ENCODE peak calls at places on chromosome 22, in seven cellular contexts. U, W, I, J, P, K and T are unnamed samples.

GRCh38 chr22:29011200-29011867 is 50.3 kb downstream of the C22orf31 start:
- DNase-seq in U (no peak), J (peak; percentile 41), I (peak; percentile 12), W (no peak), P (no peak), K (no peak), T (no peak)

GRCh38 chr22:23904855-23905254 is 10.7 kb downstream of the MIF start:
- DNase-seq in P (no peak), I (peak; percentile 21), U (no peak), K (no peak), W (no peak), J (no peak), T (no peak)

GRCh38 chr22:22884888-22885840 is 2.5 kb upstream of the IGLL5 start:
- DNase-seq in W (no peak), J (no peak), I (peak; percentile 1), P (no peak), U (no peak), K (no peak), T (peak; percentile 90)

GRCh38 chr22:46068908-46069481 is 81.3 kb upstream of the PPARA start:
- DNase-seq in W (peak; percentile 96), I (no peak), U (peak; percentile 60), P (peak; percentile 87), K (peak; percentile 87), J (peak; percentile 30), T (no peak)

GRCh38 chr22:47030143-47030641 is 267.7 kb downstream of the TBC1D22A start:
- DNase-seq in I (no peak), J (no peak), P (no peak), W (no peak), K (peak; percentile 24), U (no peak), T (no peak)

GRCh38 chr22:41517172-41518047 is 26.9 kb downstream of the POLR3H start:
- DNase-seq in W (no peak), P (no peak), K (no peak), J (peak; percentile 78), I (peak; percentile 76), U (no peak), T (peak; percentile 55)

GRCh38 chr22:47199261-47199948 is 437.0 kb downstream of the TBC1D22A start:
- DNase-seq in P (no peak), I (no peak), W (no peak), U (no peak), J (no peak), K (no peak), T (no peak)

GRCh38 chr22:45649809-45650208 is 21.8 kb upstream of the ATXN10 start:
- DNase-seq in P (no peak), W (no peak), U (no peak), I (no peak), J (no peak), K (no peak), T (no peak)

DNA sequence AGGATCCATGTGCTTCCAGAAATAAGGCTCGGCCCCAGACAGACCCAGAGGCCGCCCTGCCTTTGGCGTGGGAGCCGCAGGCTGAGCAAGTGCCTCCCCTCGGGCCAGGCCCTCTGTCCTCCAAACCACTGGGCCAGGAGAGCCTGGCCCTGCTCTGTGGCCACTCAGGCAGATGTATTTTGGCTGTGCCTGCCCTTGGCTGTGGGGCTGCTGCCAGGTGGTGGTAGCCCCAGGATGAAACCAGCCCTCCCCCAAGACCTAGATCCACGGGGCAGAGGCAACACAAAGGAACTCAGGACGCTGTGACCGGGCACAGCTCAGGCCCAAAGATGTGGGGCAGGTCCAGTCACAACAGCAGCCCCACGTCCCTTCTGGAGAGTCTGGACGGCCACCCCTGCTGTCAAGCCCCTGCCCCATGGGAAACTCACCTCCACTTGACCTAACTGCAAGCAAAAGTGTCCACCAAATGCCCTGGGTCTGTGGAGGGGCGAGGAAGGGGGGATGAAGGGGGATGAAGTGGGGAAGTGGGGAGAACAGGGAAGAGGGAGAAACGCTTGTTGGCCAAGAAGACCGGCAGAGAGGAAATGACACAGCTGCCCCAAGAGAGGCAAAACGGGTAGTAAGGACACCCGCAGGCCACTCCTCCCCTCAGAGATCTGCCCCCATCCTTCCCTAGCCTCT is 23.9 kb downstream of the PISD start:
- DNase-seq in K (no peak), W (no peak), U (no peak), J (no peak), I (peak; percentile 56), P (no peak), T (no peak)
- TF ChIP-seq CTCF in K (no peak), W (no peak), U (no peak), J (no peak), I (no peak), P (no peak), T (no peak)

DNA sequence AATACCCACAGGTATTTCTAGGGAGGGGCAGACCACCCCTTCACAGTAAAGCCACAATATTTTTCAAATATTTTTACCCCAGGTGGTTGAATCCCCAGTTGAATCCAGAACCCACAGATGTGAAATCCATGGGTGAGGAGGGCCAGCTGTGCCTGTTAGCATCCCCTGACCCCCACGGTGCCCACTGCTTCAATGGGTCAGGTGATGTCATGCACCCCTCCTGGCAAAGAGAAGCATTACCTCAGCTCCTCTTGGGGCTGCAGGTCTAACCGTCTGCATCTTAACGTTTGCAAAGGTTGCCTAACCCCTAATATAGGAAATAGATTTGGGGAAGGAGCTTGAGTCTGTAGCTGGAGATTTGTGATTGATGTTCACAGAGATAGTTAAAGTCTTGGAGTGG is 24.7 kb upstream of the IL17RA start:
- DNase-seq in U (no peak), I (no peak), K (no peak), J (no peak), P (no peak), W (no peak), T (no peak)
- TF ChIP-seq CTCF in U (no peak), I (no peak), K (no peak), J (no peak), P (no peak), W (no peak), T (no peak)

GRCh38 chr22:37492428-37493344 is 6.5 kb upstream of the MFNG start:
- DNase-seq in P (no peak), J (no peak), I (no peak), U (no peak), K (peak; percentile 48), W (peak; percentile 20), T (peak; percentile 81)
- TF ChIP-seq CTCF in P (peak; percentile 65), J (no peak), I (peak; percentile 21), U (peak; percentile 31), K (peak; percentile 37), W (peak; percentile 67), T (peak; percentile 60)

GRCh38 chr22:30635273-30636225 is at the start of gene SLC35E4:
- DNase-seq in U (peak; percentile 90), P (no peak), I (peak; percentile 94), K (peak; percentile 87), W (peak; percentile 46), J (peak; percentile 94), T (peak; percentile 97)
- TF ChIP-seq CTCF in U (no peak), P (peak; percentile 54), I (peak; percentile 11), K (no peak), W (peak; percentile 54), J (no peak), T (no peak)

DNA sequence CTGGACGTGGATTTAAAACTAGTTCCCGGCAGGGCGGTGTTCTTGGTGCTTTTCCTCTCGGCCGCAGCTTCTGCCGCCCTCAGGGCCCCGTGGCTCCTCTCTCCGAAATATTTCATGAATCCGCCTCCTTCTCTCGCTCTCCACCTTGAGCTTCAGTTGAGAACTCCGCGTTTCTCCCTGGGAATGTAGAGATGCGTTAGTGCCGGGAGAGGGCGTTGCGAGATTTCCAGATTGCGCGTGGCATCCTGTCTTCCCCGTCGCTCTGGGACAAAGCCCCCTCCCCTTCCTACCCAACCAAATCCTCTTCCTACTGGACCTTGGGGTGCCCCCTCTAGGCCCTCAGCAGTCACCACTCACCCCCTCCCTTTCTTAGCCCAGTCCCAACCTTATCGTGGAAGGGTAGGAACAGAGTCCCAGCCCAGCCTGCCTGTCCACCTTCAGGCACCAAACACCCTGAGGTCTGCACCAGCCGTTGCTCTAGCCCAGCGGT is 15.5 kb upstream of the RAC2 start:
- DNase-seq in U (peak; percentile 28), K (peak; percentile 61), J (no peak), I (no peak), W (no peak), P (no peak), T (no peak)
- TF ChIP-seq CTCF in U (peak; percentile 25), K (peak; percentile 64), J (no peak), I (peak; percentile 26), W (peak; percentile 72), P (peak; percentile 84), T (peak; percentile 31)

GRCh38 chr22:21593406-21594232 is 26.1 kb downstream of the UBE2L3 start:
- DNase-seq in U (no peak), J (no peak), K (no peak), P (no peak), I (peak; percentile 61), W (no peak), T (no peak)
- TF ChIP-seq CTCF in U (peak; percentile 28), J (no peak), K (no peak), P (peak; percentile 25), I (peak; percentile 9), W (peak; percentile 35), T (no peak)

GRCh38 chr22:48261048-48261621 is 1498.7 kb downstream of the TBC1D22A start:
- DNase-seq in I (no peak), K (no peak), W (no peak), U (no peak), J (no peak), P (no peak), T (no peak)

GRCh38 chr22:48262596-48263430 is 1500.4 kb downstream of the TBC1D22A start:
- DNase-seq in K (no peak), U (no peak), I (no peak), J (no peak), P (no peak), W (no peak), T (no peak)

GRCh38 chr22:48259991-48260670 is 1497.7 kb downstream of the TBC1D22A start:
- DNase-seq in I (no peak), P (no peak), W (no peak), J (no peak), U (no peak), K (no peak), T (no peak)

GRCh38 chr22:48263431-48263765 is 1500.9 kb downstream of the TBC1D22A start:
- DNase-seq in P (no peak), K (no peak), U (no peak), W (no peak), J (no peak), I (no peak), T (no peak)

GRCh38 chr22:48261706-48262105 is 1499.3 kb downstream of the TBC1D22A start:
- DNase-seq in K (no peak), I (no peak), W (no peak), P (no peak), J (no peak), U (no peak), T (no peak)
- TF ChIP-seq CTCF in K (no peak), I (no peak), W (no peak), P (no peak), J (no peak), U (no peak), T (no peak)

GRCh38 chr22:25060522-25061071 is 108.1 kb downstream of the KIAA1671 start:
- DNase-seq in U (no peak), J (no peak), P (no peak), W (no peak), I (no peak), K (no peak), T (peak; percentile 85)
- TF ChIP-seq CTCF in U (peak; percentile 24), J (no peak), P (no peak), W (no peak), I (no peak), K (peak; percentile 2), T (peak; percentile 70)